ENCODE peak calls at places on chromosomes 11 and 22, in six cellular contexts. One of them, this sample, is unnamed.

GRCh38 chr11:88059326-88059725 is 115.9 kb downstream of the RAB38 start:
- DNase-seq in HCT116: no peak
- DNase-seq in endodermal cell: no peak
- DNase-seq in transverse colon: no peak
- DNase-seq in cardiac muscle cell: no peak
- DNase-seq in Calu3: no peak
- DNase-seq in this sample: no peak

GRCh38 chr11:13837286-13837685 is 125.2 kb upstream of the SPON1 start:
- DNase-seq in cardiac muscle cell: no peak
- DNase-seq in Calu3: peak
- DNase-seq in transverse colon: no peak
- DNase-seq in endodermal cell: no peak
- DNase-seq in HCT116: peak
- DNase-seq in this sample: no peak

GRCh38 chr11:130527648-130528300 is 79.3 kb downstream of the ADAMTS15 start:
- DNase-seq in HCT116: no peak
- DNase-seq in cardiac muscle cell: peak
- DNase-seq in endodermal cell: peak
- DNase-seq in transverse colon: no peak
- DNase-seq in Calu3: no peak
- DNase-seq in this sample: no peak

GRCh38 chr22:25702571-25703167 is 39.3 kb upstream of the MYO18B start:
- DNase-seq in Calu3: no peak
- DNase-seq in endodermal cell: no peak
- DNase-seq in cardiac muscle cell: no peak
- DNase-seq in transverse colon: no peak
- DNase-seq in HCT116: no peak
- DNase-seq in this sample: no peak

GRCh38 chr11:113274708-113275582 is 39.4 kb upstream of the TTC12 start:
- DNase-seq in Calu3: peak
- DNase-seq in transverse colon: no peak
- DNase-seq in cardiac muscle cell: peak
- DNase-seq in HCT116: no peak
- DNase-seq in endodermal cell: peak
- DNase-seq in this sample: no peak

GRCh38 chr11:131465746-131466145 is 95.3 kb downstream of the NTM start:
- DNase-seq in Calu3: no peak
- DNase-seq in cardiac muscle cell: peak
- DNase-seq in HCT116: no peak
- DNase-seq in transverse colon: no peak
- DNase-seq in endodermal cell: peak
- DNase-seq in this sample: no peak

GRCh38 chr11:122633219-122633829 is 22.2 kb upstream of the UBASH3B start:
- DNase-seq in transverse colon: no peak
- DNase-seq in HCT116: no peak
- DNase-seq in endodermal cell: peak
- DNase-seq in Calu3: peak
- DNase-seq in cardiac muscle cell: peak
- DNase-seq in this sample: no peak

GRCh38 chr11:87437133-87437843 is 399.6 kb downstream of the TMEM135 start:
- DNase-seq in endodermal cell: no peak
- DNase-seq in Calu3: no peak
- DNase-seq in cardiac muscle cell: no peak
- DNase-seq in transverse colon: no peak
- DNase-seq in HCT116: no peak
- DNase-seq in this sample: no peak

GRCh38 chr22:39520874-39521857 is 804 bp downstream of the ATF4 start:
- DNase-seq in HCT116: no peak
- DNase-seq in Calu3: peak
- DNase-seq in cardiac muscle cell: peak
- DNase-seq in endodermal cell: peak
- DNase-seq in transverse colon: peak
- DNase-seq in this sample: no peak

GRCh38 chr22:20117656-20118571 is 888 bp upstream of the TRMT2A start:
- DNase-seq in endodermal cell: no peak
- DNase-seq in Calu3: peak
- DNase-seq in HCT116: no peak
- DNase-seq in transverse colon: peak
- DNase-seq in cardiac muscle cell: peak
- DNase-seq in this sample: peak

GRCh38 chr11:123924027-123924426 is 15.4 kb upstream of the OR4D5 start:
- DNase-seq in transverse colon: no peak
- DNase-seq in cardiac muscle cell: no peak
- DNase-seq in endodermal cell: no peak
- DNase-seq in HCT116: no peak
- DNase-seq in Calu3: no peak
- DNase-seq in this sample: no peak

GRCh38 chr11:61764606-61765260 is 12.3 kb downstream of the MYRF start:
- DNase-seq in HCT116: no peak
- DNase-seq in endodermal cell: peak
- DNase-seq in transverse colon: no peak
- DNase-seq in cardiac muscle cell: peak
- DNase-seq in Calu3: no peak
- DNase-seq in this sample: no peak
- TF ChIP-seq CTCF in HCT116: no peak
- TF ChIP-seq CTCF in endodermal cell: peak
- TF ChIP-seq CTCF in transverse colon: no peak
- TF ChIP-seq CTCF in cardiac muscle cell: no peak
- TF ChIP-seq CTCF in Calu3: no peak
- TF ChIP-seq CTCF in this sample: no peak

GRCh38 chr11:10693509-10694071 is at the start of gene IRAG1:
- DNase-seq in cardiac muscle cell: peak
- DNase-seq in endodermal cell: no peak
- DNase-seq in Calu3: no peak
- DNase-seq in HCT116: no peak
- DNase-seq in transverse colon: peak
- DNase-seq in this sample: no peak

GRCh38 chr11:10696797-10697620 is 3.5 kb upstream of the IRAG1 start:
- DNase-seq in HCT116: no peak
- DNase-seq in cardiac muscle cell: no peak
- DNase-seq in transverse colon: no peak
- DNase-seq in Calu3: no peak
- DNase-seq in endodermal cell: no peak
- DNase-seq in this sample: no peak

GRCh38 chr11:10695821-10696220 is 2.3 kb upstream of the IRAG1 start:
- DNase-seq in HCT116: no peak
- DNase-seq in transverse colon: no peak
- DNase-seq in cardiac muscle cell: no peak
- DNase-seq in Calu3: no peak
- DNase-seq in endodermal cell: no peak
- DNase-seq in this sample: no peak

GRCh38 chr11:10692716-10693115 is 839 bp downstream of the IRAG1 start:
- DNase-seq in transverse colon: no peak
- DNase-seq in cardiac muscle cell: no peak
- DNase-seq in Calu3: no peak
- DNase-seq in endodermal cell: no peak
- DNase-seq in HCT116: no peak
- DNase-seq in this sample: no peak

DNA sequence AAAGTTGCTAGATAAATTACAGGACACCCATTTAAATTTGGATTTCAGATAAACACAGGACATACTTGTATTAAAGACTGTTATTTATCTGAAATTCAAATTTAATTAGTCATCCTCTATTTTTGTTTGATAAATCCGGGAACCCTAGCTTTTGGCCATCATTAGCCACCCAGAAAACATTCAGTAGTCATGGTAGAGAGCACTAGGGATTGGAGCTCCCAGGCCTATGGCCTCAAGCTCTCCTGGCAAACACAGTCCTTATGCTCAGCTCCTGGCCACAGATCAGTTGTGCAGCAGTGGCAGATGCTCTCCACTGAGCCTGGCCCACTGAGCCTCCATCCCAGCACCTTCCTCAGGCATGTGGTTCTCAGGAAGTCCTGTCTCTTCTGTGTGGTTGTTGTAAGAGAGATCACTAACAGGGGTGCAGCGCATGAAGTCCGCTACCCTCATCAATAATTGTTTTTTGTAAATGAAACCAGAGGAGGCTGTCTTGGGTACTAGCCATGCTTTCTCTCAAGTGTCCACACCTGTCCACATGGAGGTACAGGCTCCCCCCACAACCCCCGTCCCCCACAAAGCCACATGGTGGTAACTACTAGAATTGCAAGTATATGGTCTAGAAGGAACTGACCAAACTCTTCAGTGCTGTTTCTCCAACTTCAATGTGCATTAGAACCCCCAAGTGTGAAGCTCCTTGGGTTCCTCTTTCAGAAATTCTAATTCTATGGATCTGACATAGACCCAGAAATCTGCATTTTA is 1.1 kb upstream of the IRAG1 start:
- DNase-seq in HCT116: no peak
- DNase-seq in cardiac muscle cell: no peak
- DNase-seq in Calu3: no peak
- DNase-seq in endodermal cell: no peak
- DNase-seq in transverse colon: no peak
- DNase-seq in this sample: no peak
- TF ChIP-seq CTCF in HCT116: peak
- TF ChIP-seq CTCF in cardiac muscle cell: no peak
- TF ChIP-seq CTCF in Calu3: no peak
- TF ChIP-seq CTCF in endodermal cell: peak
- TF ChIP-seq CTCF in transverse colon: no peak
- TF ChIP-seq CTCF in this sample: no peak

GRCh38 chr22:41359376-41359775 is 22.4 kb upstream of the TEF start:
- DNase-seq in endodermal cell: no peak
- DNase-seq in Calu3: no peak
- DNase-seq in transverse colon: no peak
- DNase-seq in cardiac muscle cell: no peak
- DNase-seq in HCT116: no peak
- DNase-seq in this sample: no peak
- TF ChIP-seq CTCF in endodermal cell: no peak
- TF ChIP-seq CTCF in Calu3: no peak
- TF ChIP-seq CTCF in transverse colon: no peak
- TF ChIP-seq CTCF in cardiac muscle cell: no peak
- TF ChIP-seq CTCF in HCT116: no peak
- TF ChIP-seq CTCF in this sample: no peak

DNA sequence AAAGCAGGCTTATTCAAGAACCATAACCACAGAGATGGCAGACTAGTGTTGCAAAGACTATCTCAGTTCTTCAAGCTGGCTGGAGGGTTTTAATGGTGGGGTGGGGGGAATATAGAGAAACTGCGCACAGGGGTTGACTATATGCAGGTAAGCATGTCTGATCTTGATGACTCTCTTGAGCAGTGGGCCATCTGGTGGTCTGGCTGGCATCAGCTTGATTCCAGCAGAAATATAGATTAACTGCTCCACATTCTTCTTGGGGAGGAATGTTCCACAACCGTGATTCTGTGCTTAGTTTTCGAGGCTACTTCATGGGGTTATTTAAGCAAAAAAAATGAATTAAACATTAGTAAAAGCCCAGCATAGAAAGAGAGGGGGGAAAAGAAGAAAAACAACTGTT is 158.8 kb upstream of the PGR start:
- DNase-seq in transverse colon: no peak
- DNase-seq in HCT116: no peak
- DNase-seq in Calu3: no peak
- DNase-seq in endodermal cell: no peak
- DNase-seq in cardiac muscle cell: no peak
- DNase-seq in this sample: no peak
- TF ChIP-seq CTCF in transverse colon: no peak
- TF ChIP-seq CTCF in HCT116: peak
- TF ChIP-seq CTCF in Calu3: no peak
- TF ChIP-seq CTCF in endodermal cell: peak
- TF ChIP-seq CTCF in cardiac muscle cell: no peak
- TF ChIP-seq CTCF in this sample: no peak

DNA sequence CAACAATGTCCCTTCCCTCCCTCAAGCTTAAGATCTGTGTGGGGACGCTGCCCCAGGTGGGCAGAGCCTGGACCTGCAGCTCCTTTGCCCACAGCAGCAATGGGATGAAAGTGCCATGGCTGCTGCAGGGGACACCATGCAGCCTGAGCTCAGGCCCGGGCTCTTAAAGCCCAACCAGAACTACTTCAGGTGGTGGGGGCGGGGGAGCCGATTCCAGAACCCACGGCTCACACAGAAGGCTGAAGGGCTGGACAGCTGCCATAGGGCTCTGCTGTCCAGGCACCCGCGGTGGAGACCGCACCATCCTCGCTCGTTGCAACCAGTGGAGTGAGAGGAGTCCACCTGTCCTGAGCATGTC is 12.5 kb downstream of the CHID1 start:
- DNase-seq in HCT116: peak
- DNase-seq in transverse colon: no peak
- DNase-seq in endodermal cell: peak
- DNase-seq in cardiac muscle cell: peak
- DNase-seq in Calu3: peak
- DNase-seq in this sample: no peak
- TF ChIP-seq CTCF in HCT116: peak
- TF ChIP-seq CTCF in transverse colon: no peak
- TF ChIP-seq CTCF in endodermal cell: peak
- TF ChIP-seq CTCF in cardiac muscle cell: peak
- TF ChIP-seq CTCF in Calu3: no peak
- TF ChIP-seq CTCF in this sample: peak

This sample was measured in chondrocyte.